ENCODE peak calls at places on chromosomes 13 and 19, in six cellular contexts. L is neuronal stem cell, R is H1, Y is mesenchymal stem cell, D is trophoblast cell, G is IMR-90. M is an unnamed sample. For H3K36me3, the result is how much of the 10 kb centered on the place peaks cover.

GRCh38 chr13:57595775-57596174 is 35.8 kb upstream of the PCDH17 start:
- DNase-seq in L (no peak), D (no peak), G (no peak), Y (no peak), R (no peak), M (no peak)

GRCh38 chr13:50379584-50379983 is 364.3 kb downstream of the KCNRG start:
- DNase-seq in D (no peak), R (no peak), L (no peak), G (no peak), Y (no peak), M (no peak)

GRCh38 chr13:93345061-93345460 is 118.5 kb downstream of the GPC6 start:
- DNase-seq in L (no peak), R (no peak), Y (no peak), G (no peak), D (no peak), M (peak)

GRCh38 chr19:6238643-6239281 is 41.0 kb downstream of the MLLT1 start:
- DNase-seq in R (no peak), Y (no peak), G (peak), D (no peak), L (no peak), M (no peak)

GRCh38 chr19:525857-526419 is 5.6 kb upstream of the CDC34 start:
- DNase-seq in G (no peak), Y (no peak), D (peak), R (no peak), L (no peak), M (no peak)

GRCh38 chr13:113979791-113980471 is 6.1 kb upstream of the C13orf46 start:
- DNase-seq in D (no peak), L (no peak), G (no peak), R (no peak), Y (no peak), M (no peak)

GRCh38 chr13:114310961-114311360 is 3.3 kb upstream of the CHAMP1 start:
- DNase-seq in D (no peak), Y (peak), G (peak), L (no peak), R (no peak), M (no peak)

GRCh38 chr19:42253245-42254082 is 1.5 kb downstream of the ERF start:
- DNase-seq in R (peak), Y (peak), D (peak), G (peak), L (peak), M (peak)

DNA sequence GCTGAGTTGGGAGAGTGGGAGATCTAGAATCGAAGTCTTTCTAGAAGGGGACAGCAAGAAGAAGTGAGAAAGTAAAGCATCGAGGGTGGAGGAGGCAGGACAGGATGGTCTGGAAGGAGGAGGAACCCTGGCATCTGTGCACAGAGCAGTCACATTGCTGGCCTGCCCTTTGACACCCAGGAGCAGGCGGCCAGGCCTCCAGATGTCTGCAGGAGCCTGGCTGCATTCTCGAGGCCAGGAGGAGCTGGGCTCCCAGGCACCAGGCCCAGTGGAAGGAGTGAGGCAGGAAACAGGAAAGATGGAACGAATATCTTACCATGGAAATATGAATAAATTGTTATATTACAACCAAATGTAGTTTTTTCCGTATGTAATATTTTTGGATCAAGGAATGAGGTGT is 27.7 kb upstream of the ARGLU1 start:
- DNase-seq in Y (no peak), D (no peak), L (no peak), G (no peak), R (no peak), M (no peak)
- H3K23ac ChIP-seq in Y (no peak), D (no peak), L (no peak), G (no peak), R (no peak), M (no peak)

DNA sequence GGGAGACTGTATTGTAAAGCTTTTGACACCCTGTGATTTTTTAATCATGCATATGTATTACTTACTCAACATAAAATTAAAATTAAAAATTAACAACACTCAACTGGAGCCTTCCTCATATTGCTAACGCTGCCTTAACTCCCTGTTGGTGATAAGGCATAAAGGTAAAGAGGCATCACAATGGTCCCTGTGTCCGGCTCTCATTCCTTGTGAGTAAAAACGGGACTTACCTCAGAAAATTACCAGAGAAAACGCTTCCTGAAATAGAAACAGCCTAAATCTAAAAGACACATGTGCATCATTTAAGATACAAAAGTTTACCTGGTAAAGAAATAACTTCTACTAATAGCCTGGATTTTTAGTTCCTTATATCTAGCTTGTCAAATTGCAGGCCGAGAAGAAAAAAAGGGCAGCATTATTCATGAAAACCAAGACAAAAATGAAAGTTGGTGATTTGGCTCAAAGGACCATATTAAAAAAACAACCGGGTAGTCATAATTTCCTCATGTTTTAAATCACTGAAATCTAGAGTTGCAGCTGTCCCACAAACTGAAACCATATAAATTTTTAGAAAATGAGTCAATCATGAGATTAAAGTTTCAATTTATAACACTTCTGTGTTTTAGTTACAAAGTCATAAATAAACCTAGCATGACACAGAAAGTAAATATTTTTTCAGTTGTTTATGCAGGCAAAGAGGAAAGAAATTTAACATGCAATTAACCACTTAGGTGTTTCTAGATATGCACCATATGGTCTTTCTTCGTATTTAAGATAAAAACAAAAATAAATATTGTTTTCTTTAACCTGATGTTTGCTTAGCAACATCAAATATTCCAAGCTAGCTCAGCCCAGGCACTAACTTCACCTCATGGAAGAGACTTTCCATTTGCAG is 94.7 kb downstream of the MIPEP start:
- DNase-seq in L (no peak), Y (peak), G (peak), D (peak), R (no peak), M (no peak)
- H4K8ac ChIP-seq in L (no peak), Y (no peak), G (peak), D (no peak), R (no peak), M (no peak)

GRCh38 chr19:33089061-33089460 is 8.1 kb downstream of the GPATCH1 start:
- DNase-seq in G (no peak), Y (no peak), L (no peak), R (no peak), D (no peak), M (no peak)
- H3K36me3 ChIP-seq in G (under half), Y (under half), L (half or more), R (under half), D (under half), M (under half)

GRCh38 chr13:28531956-28532225 is 37.0 kb upstream of the FLT1 start:
- DNase-seq in L (no peak), G (no peak), D (no peak), R (no peak), Y (no peak), M (no peak)
- H3K23ac ChIP-seq in L (peak), G (peak), D (no peak), R (peak), Y (no peak), M (peak)

DNA sequence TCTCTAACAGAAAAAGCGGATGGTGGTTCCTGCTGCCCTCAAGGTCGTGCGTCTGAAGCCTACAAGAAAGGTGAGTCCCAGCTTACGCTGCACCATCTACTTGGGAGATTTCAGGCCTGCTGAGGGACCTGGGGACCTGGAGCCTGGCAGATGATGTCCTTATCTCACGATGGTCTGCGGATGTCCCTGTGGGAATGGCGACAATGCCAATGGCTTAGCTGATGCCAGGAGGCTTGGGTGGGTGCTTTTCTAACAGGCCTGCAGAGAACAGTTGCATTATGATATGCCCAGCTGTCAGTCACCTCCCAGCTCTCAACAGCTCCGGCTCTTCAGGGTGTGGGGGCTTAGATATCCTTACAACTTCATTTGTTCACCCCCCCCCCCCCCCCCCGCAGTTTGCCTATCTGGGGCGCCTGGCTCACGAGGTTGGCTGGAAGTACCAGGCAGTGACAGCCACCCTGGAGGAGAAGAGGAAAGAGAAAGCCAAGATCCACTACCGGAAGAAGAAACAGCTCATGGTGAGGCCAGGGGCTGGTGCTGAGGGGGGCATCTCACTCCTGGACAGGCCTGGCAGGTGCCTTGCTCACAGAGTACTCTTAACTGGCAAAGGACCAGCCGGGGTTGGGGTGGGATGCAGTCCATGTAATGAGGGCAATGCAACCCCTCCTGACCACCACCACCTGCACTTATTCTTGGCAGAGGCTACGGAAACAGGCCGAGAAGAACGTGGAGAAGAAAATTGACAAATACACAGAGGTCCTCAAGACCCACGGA is 3.8 kb downstream of the RPL13A start:
- DNase-seq in L (no peak), Y (no peak), G (no peak), D (no peak), R (no peak), M (no peak)
- H4K8ac ChIP-seq in L (no peak), Y (no peak), G (no peak), D (peak), R (peak), M (no peak)

GRCh38 chr13:48255090-48255489 is 22.1 kb downstream of the ITM2B start:
- DNase-seq in D (no peak), Y (no peak), R (no peak), G (no peak), L (no peak), M (no peak)

GRCh38 chr13:48258430-48258829 is 25.4 kb downstream of the ITM2B start:
- DNase-seq in G (no peak), Y (no peak), R (no peak), L (no peak), D (no peak), M (no peak)

GRCh38 chr13:48260970-48261369 is 28.0 kb downstream of the ITM2B start:
- DNase-seq in G (no peak), R (no peak), Y (no peak), D (no peak), L (no peak), M (no peak)

GRCh38 chr13:48255954-48256353 is 22.9 kb downstream of the ITM2B start:
- DNase-seq in L (no peak), Y (no peak), D (no peak), G (no peak), R (no peak), M (no peak)

DNA sequence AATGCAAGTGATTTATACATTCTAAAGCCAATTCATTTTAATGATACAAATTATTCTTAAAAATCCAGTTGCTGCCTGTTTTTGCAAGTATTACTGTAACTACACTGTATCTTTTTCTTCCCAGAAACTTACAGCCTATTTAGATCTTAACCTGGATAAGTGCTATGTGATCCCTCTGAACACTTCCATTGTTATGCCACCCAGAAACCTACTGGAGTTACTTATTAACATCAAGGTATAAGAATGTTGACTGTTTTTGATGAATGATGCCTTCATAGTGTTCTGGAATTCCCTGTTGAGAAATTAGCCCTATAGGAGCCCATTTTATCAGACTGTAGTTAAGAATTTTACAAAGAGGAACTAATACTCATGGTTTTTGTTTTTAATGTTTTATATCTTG is 25.0 kb downstream of the ITM2B start:
- DNase-seq in D (no peak), R (no peak), G (no peak), Y (no peak), L (no peak), M (no peak)
- H3K36me3 ChIP-seq in D (under half), R (under half), G (under half), Y (under half), L (half or more), M (under half)